ENCODE peak calls at places on chromosomes 6 and 20, in seven cellular contexts. U is GM12891, Q is K562, G is breast epithelium, R is spleen, D is GM12892, N is GM23338. H is an unnamed sample.

GRCh38 chr20:34872604-34873224 is at the start of gene GGT7:
- DNase-seq in G (peak), N (peak), R (peak), D (peak), U (peak), Q (peak), H (peak)

GRCh38 chr20:16518068-16518783 is 55.0 kb downstream of the KIF16B start:
- DNase-seq in N (peak), Q (peak), D (peak), R (no peak), G (no peak), U (peak), H (no peak)

GRCh38 chr6:17505767-17506280 is 94.3 kb upstream of the FAM8A1 start:
- DNase-seq in Q (no peak), D (no peak), R (no peak), G (no peak), N (no peak), U (no peak), H (no peak)

GRCh38 chr6:5276596-5276995 is 15.3 kb downstream of the FARS2 start:
- DNase-seq in U (no peak), D (no peak), G (no peak), Q (no peak), R (no peak), N (no peak), H (no peak)

GRCh38 chr20:57199656-57200405 is 66.6 kb downstream of the BMP7 start:
- DNase-seq in D (no peak), R (no peak), G (no peak), N (no peak), Q (no peak), U (no peak), H (no peak)

GRCh38 chr20:12053348-12053747 is 135.7 kb downstream of the BTBD3 start:
- DNase-seq in Q (no peak), D (no peak), N (peak), G (no peak), U (no peak), R (no peak), H (no peak)

GRCh38 chr20:43559588-43559987 is 761 bp downstream of the SGK2 start:
- DNase-seq in D (no peak), Q (no peak), N (no peak), U (no peak), R (peak), G (no peak), H (no peak)

GRCh38 chr6:77425676-77426075 is 37.6 kb downstream of the HTR1B start:
- DNase-seq in G (no peak), U (no peak), D (no peak), Q (no peak), N (no peak), R (no peak), H (no peak)

GRCh38 chr6:105642708-105643107 is 239.8 kb upstream of the PREP start:
- DNase-seq in R (no peak), N (no peak), U (no peak), G (no peak), Q (no peak), D (no peak), H (no peak)

GRCh38 chr20:37693629-37694626 is at the start of gene CTNNBL1:
- DNase-seq in U (peak), N (peak), Q (peak), D (peak), R (peak), G (peak), H (peak)

GRCh38 chr6:125316621-125317020 is 14.9 kb upstream of the HDDC2 start:
- DNase-seq in N (no peak), Q (no peak), U (no peak), R (no peak), G (peak), D (no peak), H (no peak)

GRCh38 chr6:47093169-47093568 is 51.0 kb upstream of the ADGRF1 start:
- DNase-seq in U (no peak), R (no peak), N (no peak), Q (no peak), G (no peak), D (no peak), H (no peak)

GRCh38 chr6:105181981-105182515 is 2.2 kb upstream of the POPDC3 start:
- DNase-seq in D (no peak), U (no peak), Q (no peak), R (no peak), G (no peak), N (no peak), H (no peak)

GRCh38 chr20:58231678-58232077 is 3.2 kb upstream of the ANKRD60 start:
- DNase-seq in Q (no peak), R (no peak), D (no peak), N (peak), G (no peak), U (no peak), H (no peak)

GRCh38 chr6:169451065-169451840 is 197.6 kb upstream of the THBS2 start:
- DNase-seq in Q (no peak), D (no peak), U (no peak), N (no peak), G (no peak), R (no peak), H (no peak)

GRCh38 chr6:169453221-169453620 is 199.6 kb upstream of the THBS2 start:
- DNase-seq in Q (no peak), N (no peak), U (no peak), R (no peak), G (no peak), D (no peak), H (no peak)

GRCh38 chr6:169452869-169453186 is 199.2 kb upstream of the THBS2 start:
- DNase-seq in Q (no peak), G (no peak), N (no peak), R (no peak), D (no peak), U (no peak), H (no peak)

GRCh38 chr6:169454204-169454871 is 200.7 kb upstream of the THBS2 start:
- DNase-seq in Q (peak), N (no peak), G (peak), R (no peak), U (no peak), D (no peak), H (no peak)

GRCh38 chr6:169452117-169452868 is 198.6 kb upstream of the THBS2 start:
- DNase-seq in U (no peak), N (no peak), R (no peak), D (no peak), Q (peak), G (peak), H (peak)
- TF ChIP-seq POLR2AphosphoS5 in U (no peak), N (no peak), R (peak), D (no peak), Q (no peak), G (peak), H (peak)

GRCh38 chr6:14458669-14459266 is 341.2 kb downstream of the CD83 start:
- DNase-seq in N (no peak), R (no peak), G (no peak), Q (peak), U (no peak), D (no peak), H (no peak)
- TF ChIP-seq POLR2AphosphoS5 in N (no peak), R (no peak), G (no peak), Q (no peak), U (no peak), D (no peak), H (no peak)

GRCh38 chr6:37819802-37820712 is 530 bp downstream of the ZFAND3 start:
- DNase-seq in N (peak), U (no peak), R (peak), G (peak), D (peak), Q (no peak), H (peak)
- TF ChIP-seq POLR2AphosphoS5 in N (peak), U (no peak), R (peak), G (peak), D (no peak), Q (no peak), H (peak)

DNA sequence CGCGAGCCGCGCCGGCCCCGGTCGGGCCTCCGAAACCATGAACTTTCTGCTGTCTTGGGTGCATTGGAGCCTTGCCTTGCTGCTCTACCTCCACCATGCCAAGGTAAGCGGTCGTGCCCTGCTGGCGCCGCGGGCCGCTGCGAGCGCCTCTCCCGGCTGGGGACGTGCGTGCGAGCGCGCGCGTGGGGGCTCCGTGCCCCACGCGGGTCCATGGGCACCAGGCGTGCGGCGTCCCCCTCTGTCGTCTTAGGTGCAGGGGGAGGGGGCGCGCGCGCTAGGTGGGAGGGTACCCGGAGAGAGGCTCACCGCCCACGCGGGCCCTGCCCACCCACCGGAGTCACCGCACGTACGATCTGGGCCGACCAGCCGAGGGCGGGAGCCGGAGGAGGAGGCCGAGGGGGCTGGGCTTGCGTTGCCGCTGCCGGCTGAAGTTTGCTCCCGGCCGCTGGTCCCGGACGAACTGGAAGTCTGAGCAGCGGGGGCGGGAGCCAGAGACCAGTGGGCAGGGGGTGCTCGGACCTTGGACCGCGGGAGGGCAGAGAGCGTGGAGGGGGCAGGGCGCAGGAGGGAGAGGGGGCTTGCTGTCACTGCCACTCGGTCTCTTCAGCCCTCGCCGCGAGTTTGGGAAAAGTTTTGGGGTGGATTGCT is 1.3 kb downstream of the VEGFA start:
- DNase-seq in D (peak), N (peak), R (peak), G (peak), U (peak), Q (peak), H (peak)
- TF ChIP-seq POLR2AphosphoS5 in D (no peak), N (peak), R (no peak), G (peak), U (no peak), Q (no peak), H (no peak)

GRCh38 chr6:38580030-38580429 is 59.7 kb downstream of the BTBD9 start:
- DNase-seq in U (no peak), D (no peak), R (no peak), N (no peak), Q (peak), G (no peak), H (no peak)
- TF ChIP-seq POLR2AphosphoS5 in U (no peak), D (no peak), R (no peak), N (no peak), Q (peak), G (no peak), H (no peak)

H was measured in suprapubic skin.